ENCODE peak calls at places on chromosomes 11 and 22, in nine cellular contexts. R is nephron progenitor cell, S is chondrocyte, P is HEK293T, W is GM04504, Z is bronchial epithelial cell, B is T-cell, I is SK-N-DZ, C is anterior cingulate cortex. X is an unnamed sample.

GRCh38 chr11:10395196-10395897 is 59.7 kb upstream of the AMPD3 start:
- DNase-seq in R (no peak), S (no peak), P (no peak), W (no peak), Z (no peak), B (no peak), I (no peak), C (no peak), X (no peak)

GRCh38 chr11:129861702-129862107 is 33.7 kb downstream of the NFRKB start:
- DNase-seq in R (peak; percentile 27), S (no peak), P (peak; percentile 25), W (peak; percentile 74), Z (peak; percentile 98), B (no peak), I (no peak), C (no peak), X (peak; percentile 26)

GRCh38 chr22:30266445-30267381 is at the start of gene OSM:
- DNase-seq in R (no peak), S (no peak), P (no peak), W (no peak), Z (no peak), B (peak; percentile 76), I (no peak), C (peak; percentile 12), X (no peak)

GRCh38 chr11:70270877-70271634 is 566 bp downstream of the PPFIA1 start:
- DNase-seq in R (peak; percentile 57), S (peak; percentile 90), P (peak; percentile 42), W (no peak), Z (peak; percentile 42), B (peak; percentile 54), I (no peak), C (no peak), X (peak; percentile 11)

GRCh38 chr11:15742626-15743243 is 613.6 kb downstream of the SOX6 start:
- DNase-seq in R (peak; percentile 10), S (no peak), P (no peak), W (no peak), Z (peak; percentile 39), B (no peak), I (peak; percentile 12), C (no peak), X (no peak)

GRCh38 chr11:35295751-35296150 is 123.6 kb downstream of the SLC1A2 start:
- DNase-seq in R (no peak), S (no peak), P (no peak), W (no peak), Z (peak; percentile 42), B (no peak), I (no peak), C (no peak), X (no peak)

GRCh38 chr11:2118674-2119073 is 20.5 kb downstream of the IGF2 start:
- DNase-seq in R (no peak), S (no peak), P (no peak), W (no peak), Z (peak; percentile 11), B (no peak), I (no peak), C (no peak), X (no peak)

GRCh38 chr22:19239464-19239863 is 52.1 kb downstream of the CLTCL1 start:
- DNase-seq in R (no peak), S (no peak), P (no peak), W (no peak), Z (no peak), B (no peak), I (no peak), C (peak; percentile 10), X (no peak)

GRCh38 chr22:23655891-23656475 is 23.9 kb upstream of the DRICH1 start:
- DNase-seq in R (no peak), S (peak; percentile 67), P (no peak), W (no peak), Z (no peak), B (no peak), I (no peak), C (no peak), X (no peak)

GRCh38 chr22:17257578-17257977 is 38.3 kb upstream of the ADA2 start:
- DNase-seq in R (peak; percentile 34), S (no peak), P (no peak), W (no peak), Z (no peak), B (no peak), I (no peak), C (no peak), X (peak; percentile 77)

GRCh38 chr22:42906605-42907338 is 49.7 kb upstream of the ARFGAP3 start:
- DNase-seq in R (no peak), S (no peak), P (no peak), W (no peak), Z (no peak), B (no peak), I (no peak), C (peak; percentile 37), X (no peak)

GRCh38 chr11:64251986-64252837 is 882 bp downstream of the PLCB3 start:
- DNase-seq in R (no peak), S (no peak), P (no peak), W (no peak), Z (peak; percentile 49), B (peak; percentile 20), I (no peak), C (no peak), X (peak; percentile 52)

GRCh38 chr22:37824674-37825641 is 1.8 kb downstream of the GALR3 start:
- DNase-seq in R (peak; percentile 55), S (peak; percentile 95), P (no peak), W (no peak), Z (no peak), B (no peak), I (no peak), C (no peak), X (no peak)

GRCh38 chr11:15845261-15845660 is 511.1 kb downstream of the SOX6 start:
- DNase-seq in R (peak; percentile 14), S (no peak), P (no peak), W (no peak), Z (no peak), B (no peak), I (no peak), C (peak; percentile 37), X (no peak)

GRCh38 chr11:45079943-45080719 is 66.3 kb upstream of the PRDM11 start:
- DNase-seq in R (no peak), S (no peak), P (no peak), W (no peak), Z (no peak), B (peak; percentile 69), I (no peak), C (no peak), X (no peak)

GRCh38 chr22:46031066-46031465 is 54.1 kb upstream of the WNT7B start:
- DNase-seq in R (no peak), S (peak; percentile 64), P (no peak), W (no peak), Z (no peak), B (no peak), I (no peak), C (no peak), X (no peak)

GRCh38 chr11:95599959-95600586 is 189.5 kb downstream of the FAM76B start:
- DNase-seq in R (no peak), S (no peak), P (no peak), W (no peak), Z (no peak), B (no peak), I (peak; percentile 81), C (no peak), X (no peak)

GRCh38 chr22:39138357-39138997 is 14.0 kb downstream of the CBX7 start:
- DNase-seq in R (no peak), S (peak; percentile 46), P (no peak), W (no peak), Z (no peak), B (no peak), I (no peak), C (no peak), X (no peak)

GRCh38 chr11:3837793-3838192 is 3.0 kb downstream of the RHOG start:
- DNase-seq in R (no peak), S (no peak), P (no peak), W (no peak), Z (no peak), B (no peak), I (no peak), C (no peak), X (no peak)

GRCh38 chr11:58914821-58915543 is 24.3 kb upstream of the GLYATL1 start:
- DNase-seq in R (no peak), S (no peak), P (no peak), W (no peak), Z (peak; percentile 72), B (no peak), I (no peak), C (no peak), X (no peak)

GRCh38 chr22:37623075-37624016 is 14.7 kb downstream of the GGA1 start:
- DNase-seq in R (peak; percentile 86), S (no peak), P (peak; percentile 86), W (no peak), Z (no peak), B (peak; percentile 81), I (peak; percentile 84), C (peak; percentile 8), X (peak; percentile 69)

GRCh38 chr11:16605440-16605970 is 132.9 kb upstream of the C11orf58 start:
- DNase-seq in R (peak; percentile 57), S (no peak), P (peak; percentile 12), W (no peak), Z (no peak), B (no peak), I (no peak), C (no peak), X (peak; percentile 60)

GRCh38 chr22:25729016-25729415 is 13.0 kb upstream of the MYO18B start:
- DNase-seq in R (no peak), S (no peak), P (no peak), W (no peak), Z (no peak), B (no peak), I (no peak), C (no peak), X (no peak)

GRCh38 chr11:95134491-95134890 is 44.8 kb downstream of the ENDOD1 start:
- DNase-seq in R (no peak), S (no peak), P (no peak), W (peak; percentile 58), Z (peak; percentile 100), B (no peak), I (no peak), C (peak; percentile 25), X (no peak)

GRCh38 chr11:64694821-64695365 is 28.1 kb downstream of the NRXN2 start:
- DNase-seq in R (peak; percentile 74), S (no peak), P (no peak), W (no peak), Z (no peak), B (no peak), I (peak; percentile 82), C (peak; percentile 68), X (peak; percentile 80)

GRCh38 chr11:128757886-128758612 is 64.2 kb downstream of the FLI1 start:
- DNase-seq in R (no peak), S (no peak), P (no peak), W (no peak), Z (no peak), B (no peak), I (no peak), C (no peak), X (no peak)

GRCh38 chr11:90468923-90469322 is 246.1 kb upstream of the CHORDC1 start:
- DNase-seq in R (no peak), S (no peak), P (no peak), W (no peak), Z (peak; percentile 90), B (no peak), I (no peak), C (no peak), X (no peak)

GRCh38 chr11:78787696-78788095 is 213.0 kb upstream of the NARS2 start:
- DNase-seq in R (no peak), S (no peak), P (no peak), W (no peak), Z (no peak), B (no peak), I (no peak), C (no peak), X (no peak)

GRCh38 chr22:48098936-48099245 is 1336.4 kb downstream of the TBC1D22A start:
- DNase-seq in R (no peak), S (no peak), P (no peak), W (no peak), Z (no peak), B (no peak), I (no peak), C (no peak), X (no peak)

GRCh38 chr11:86067230-86068137 is 1.4 kb downstream of the PICALM start:
- DNase-seq in R (no peak), S (no peak), P (no peak), W (no peak), Z (peak; percentile 46), B (no peak), I (no peak), C (no peak), X (peak; percentile 24)

GRCh38 chr22:35510951-35511350 is 29.7 kb upstream of the RASD2 start:
- DNase-seq in R (no peak), S (no peak), P (no peak), W (no peak), Z (no peak), B (no peak), I (no peak), C (no peak), X (no peak)

X was measured in SJCRH30.